ENCODE peak calls at places on chromosomes 16 and 17, in eight cellular contexts. E is Calu3; J is stimulated activated CD4-positive, alpha-beta T cell treated with anti-CD3 and anti-CD28 coated beads, TNF-alpha, amount 100 ng/mL, for 48 hours; F is Panc1; S is posterior cingulate gyrus; L is T-helper 1 cell; T is activated naive CD8-positive, alpha-beta T cell treated with anti-CD3 and anti-CD28 coated beads for 36 hours; G is anterior cingulate cortex. O is an unnamed sample.

GRCh38 chr17:73827627-73828241 is 183.5 kb upstream of the SDK2 start:
- DNase-seq in E (no peak), J (no peak), F (no peak), S (no peak), L (peak), T (no peak), G (no peak), O (no peak)

GRCh38 chr17:39194089-39194984 is 3.1 kb downstream of the CACNB1 start:
- DNase-seq in E (peak), J (no peak), F (no peak), S (peak), L (no peak), T (no peak), G (peak), O (no peak)

GRCh38 chr17:58352843-58353719 is 1.1 kb upstream of the SUPT4H1 start:
- DNase-seq in E (no peak), J (no peak), F (no peak), S (peak), L (no peak), T (peak), G (peak), O (no peak)

GRCh38 chr17:78879679-78880186 is 23.3 kb downstream of the CEP295NL start:
- DNase-seq in E (no peak), J (no peak), F (no peak), S (no peak), L (no peak), T (peak), G (no peak), O (no peak)

GRCh38 chr16:56910654-56911539 is 21.0 kb upstream of the HERPUD1 start:
- DNase-seq in E (no peak), J (no peak), F (no peak), S (peak), L (no peak), T (no peak), G (no peak), O (peak)

GRCh38 chr17:19248149-19248922 is 11.2 kb downstream of the EPN2 start:
- DNase-seq in E (no peak), J (no peak), F (no peak), S (no peak), L (no peak), T (no peak), G (no peak), O (no peak)

GRCh38 chr16:68230176-68230571 is 5.8 kb downstream of the ESRP2 start:
- DNase-seq in E (no peak), J (no peak), F (no peak), S (no peak), L (no peak), T (no peak), G (no peak), O (no peak)

GRCh38 chr16:81515281-81515680 is 70.7 kb downstream of the CMIP start:
- DNase-seq in E (no peak), J (no peak), F (no peak), S (no peak), L (no peak), T (no peak), G (no peak), O (no peak)

GRCh38 chr17:63998050-63998720 is at the start of gene PRR29:
- DNase-seq in E (peak), J (peak), F (no peak), S (peak), L (peak), T (peak), G (peak), O (peak)

GRCh38 chr16:57480127-57480753 is 6.1 kb downstream of the DOK4 start:
- DNase-seq in E (peak), J (no peak), F (no peak), S (no peak), L (no peak), T (no peak), G (no peak), O (no peak)

GRCh38 chr17:67221062-67221998 is 23.7 kb downstream of the HELZ start:
- DNase-seq in E (peak), J (no peak), F (no peak), S (no peak), L (no peak), T (no peak), G (no peak), O (no peak)

GRCh38 chr17:77724876-77725615 is 233.5 kb upstream of the TNRC6C start:
- DNase-seq in E (no peak), J (no peak), F (no peak), S (no peak), L (no peak), T (no peak), G (no peak), O (no peak)

GRCh38 chr16:28067604-28068382 is 4.3 kb upstream of the GSG1L start:
- DNase-seq in E (no peak), J (no peak), F (no peak), S (peak), L (no peak), T (no peak), G (no peak), O (no peak)

O was measured in CMK.